ENCODE peak calls at places on chromosome 22, in six cellular contexts. D, A, T, J, O and I are unnamed samples. For H3K36me3, the result is how much of the 10 kb centered on the place peaks cover.

GRCh38 chr22:21587803-21588611 is 20.5 kb downstream of the UBE2L3 start:
- DNase-seq in O (no peak), A (no peak), T (peak), D (no peak), J (no peak), I (no peak)

GRCh38 chr22:39362932-39363331 is 13.1 kb downstream of the SYNGR1 start:
- DNase-seq in D (no peak), O (no peak), A (no peak), J (no peak), T (no peak), I (no peak)

GRCh38 chr22:17119481-17120202 is 1.5 kb downstream of the TMEM121B start:
- DNase-seq in O (peak), A (no peak), T (peak), J (no peak), D (no peak), I (no peak)

GRCh38 chr22:44577391-44578114 is 79.5 kb upstream of the RTL6 start:
- DNase-seq in T (no peak), O (no peak), J (no peak), D (no peak), A (no peak), I (peak)

GRCh38 chr22:35582218-35582860 is 34.8 kb downstream of the MB start:
- DNase-seq in A (no peak), T (no peak), O (no peak), D (no peak), J (no peak), I (no peak)

GRCh38 chr22:28761449-28761755 is 11.1 kb upstream of the CCDC117 start:
- DNase-seq in J (no peak), T (no peak), O (no peak), A (no peak), D (no peak), I (no peak)

GRCh38 chr22:47245786-47246185 is 483.3 kb downstream of the TBC1D22A start:
- DNase-seq in D (no peak), A (no peak), O (no peak), T (no peak), J (no peak), I (no peak)

GRCh38 chr22:40855960-40856512 is 403 bp downstream of the ST13 start:
- DNase-seq in T (peak), O (no peak), D (no peak), A (peak), J (peak), I (no peak)

GRCh38 chr22:38959574-38959973 is 2.2 kb downstream of the APOBEC3A start:
- DNase-seq in O (no peak), T (no peak), J (no peak), A (no peak), D (no peak), I (no peak)

GRCh38 chr22:18024276-18024939 is at the start of gene MICAL3:
- DNase-seq in D (no peak), O (peak), J (peak), A (no peak), T (peak), I (peak)

GRCh38 chr22:37610480-37611148 is 2.0 kb downstream of the GGA1 start:
- DNase-seq in J (no peak), T (no peak), D (no peak), A (no peak), O (no peak), I (peak)

GRCh38 chr22:29574762-29575450 is 6.0 kb downstream of the NIPSNAP1 start:
- DNase-seq in T (no peak), A (no peak), J (no peak), O (no peak), D (no peak), I (no peak)

GRCh38 chr22:29780781-29781676 is 13.9 kb downstream of the UQCR10 start:
- DNase-seq in T (peak), O (no peak), J (peak), A (peak), D (no peak), I (no peak)

GRCh38 chr22:46660604-46661201 is 40.5 kb downstream of the GRAMD4 start:
- DNase-seq in T (no peak), A (no peak), J (peak), O (peak), D (no peak), I (peak)

GRCh38 chr22:24338701-24339451 is 68.2 kb downstream of the SPECC1L start:
- DNase-seq in D (no peak), O (no peak), A (peak), J (peak), T (no peak), I (no peak)

GRCh38 chr22:48829908-48830307 is 997.8 kb downstream of the BRD1 start:
- DNase-seq in O (no peak), J (no peak), A (no peak), T (no peak), D (no peak), I (no peak)

GRCh38 chr22:43207386-43207785 is 20.5 kb upstream of the TTLL12 start:
- DNase-seq in O (no peak), T (no peak), D (no peak), A (no peak), J (no peak), I (no peak)

GRCh38 chr22:49561976-49562375 is 265.7 kb downstream of the BRD1 start:
- DNase-seq in T (no peak), D (no peak), A (no peak), J (no peak), O (no peak), I (no peak)

GRCh38 chr22:47161631-47162030 is 399.2 kb downstream of the TBC1D22A start:
- DNase-seq in J (no peak), T (no peak), A (no peak), D (no peak), O (peak), I (peak)

GRCh38 chr22:36763576-36763975 is 12.3 kb downstream of the IFT27 start:
- DNase-seq in T (no peak), A (no peak), J (peak), O (no peak), D (no peak), I (no peak)

GRCh38 chr22:50201191-50202129 is 649 bp downstream of the SELENOO start:
- DNase-seq in J (no peak), A (no peak), T (no peak), D (no peak), O (no peak), I (no peak)

GRCh38 chr22:49881856-49882255 is 28.2 kb downstream of the ZBED4 start:
- DNase-seq in T (no peak), A (no peak), J (no peak), D (no peak), O (no peak), I (no peak)

GRCh38 chr22:49723478-49724029 is 104.1 kb downstream of the BRD1 start:
- DNase-seq in T (no peak), D (no peak), A (no peak), J (no peak), O (no peak), I (no peak)

GRCh38 chr22:24540470-24540869 is 14.5 kb downstream of the GUCD1 start:
- DNase-seq in O (no peak), A (no peak), T (no peak), D (no peak), J (no peak), I (no peak)

GRCh38 chr22:46763051-46763705 is 728 bp downstream of the TBC1D22A start:
- DNase-seq in O (no peak), A (no peak), T (peak), J (no peak), D (peak), I (peak)

GRCh38 chr22:40534379-40535188 is 101.9 kb downstream of the MRTFA start:
- DNase-seq in O (no peak), D (no peak), J (peak), T (peak), A (peak), I (no peak)

GRCh38 chr22:46871826-46872225 is 109.4 kb downstream of the TBC1D22A start:
- DNase-seq in D (no peak), T (no peak), A (no peak), J (no peak), O (no peak), I (no peak)

GRCh38 chr22:25875461-25875860 is 133.5 kb downstream of the MYO18B start:
- DNase-seq in T (no peak), J (no peak), O (no peak), D (no peak), A (no peak), I (no peak)

GRCh38 chr22:25874327-25874726 is 132.3 kb downstream of the MYO18B start:
- DNase-seq in D (no peak), J (no peak), T (no peak), O (no peak), A (no peak), I (no peak)

GRCh38 chr22:25869771-25870170 is 127.8 kb downstream of the MYO18B start:
- DNase-seq in J (no peak), O (no peak), T (no peak), A (no peak), D (no peak), I (no peak)
- H3K36me3 ChIP-seq in J (under half), O (under half), T (under half), A (under half), D (under half), I (under half)

GRCh38 chr22:41913842-41914534 is 886 bp downstream of the SHISA8 start:
- DNase-seq in J (no peak), O (no peak), D (no peak), T (no peak), A (no peak), I (no peak)
- TF ChIP-seq CTCF in J (no peak), O (no peak), D (no peak), T (no peak), A (no peak), I (no peak)

DNA sequence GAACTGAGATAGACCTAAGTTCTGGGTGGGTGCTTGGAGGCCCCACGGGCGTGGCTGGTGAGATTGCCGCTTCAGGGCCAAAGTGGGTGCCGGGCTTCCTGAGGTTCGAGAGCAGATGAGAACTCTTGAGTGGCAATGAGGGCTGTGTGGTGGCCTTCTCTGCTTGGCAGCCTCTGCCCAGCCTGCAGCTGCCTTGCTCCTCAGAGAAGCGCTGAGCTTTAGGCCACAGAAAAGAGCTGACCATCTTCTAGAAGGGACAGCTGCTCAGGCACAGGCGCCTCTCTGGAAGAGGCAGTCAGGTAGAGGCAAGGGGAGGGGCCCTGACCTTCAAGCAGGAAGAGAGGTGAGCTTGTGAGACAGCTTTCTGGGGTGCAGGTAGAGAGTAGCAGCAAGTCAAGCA is 72.8 kb downstream of the MED15 start:
- DNase-seq in D (no peak), T (no peak), A (no peak), J (no peak), O (no peak), I (no peak)
- H3K36me3 ChIP-seq in D (under half), T (under half), A (half or more), J (under half), O (under half), I (under half)

DNA sequence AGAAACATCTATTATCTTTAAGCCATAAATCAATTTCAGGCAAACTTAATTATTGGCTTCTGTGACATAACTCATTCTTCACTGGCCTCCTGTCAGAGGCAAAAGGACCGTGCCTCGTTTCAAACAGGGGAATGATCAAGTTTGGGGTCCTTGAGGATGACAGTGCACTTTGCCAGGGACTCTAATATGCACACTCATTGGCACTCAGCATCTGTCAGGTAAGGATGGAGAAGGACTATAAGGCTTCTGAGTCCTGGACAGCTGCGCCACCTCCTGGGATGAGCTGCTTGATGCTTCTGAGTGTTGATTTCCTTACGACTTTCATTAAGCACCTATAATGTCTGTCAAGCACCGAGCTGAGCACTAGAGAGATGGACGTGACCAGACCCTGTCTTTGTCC is 20.2 kb downstream of the BPIFC start:
- DNase-seq in O (no peak), J (peak), T (peak), D (no peak), A (no peak), I (no peak)
- TF ChIP-seq CTCF in O (no peak), J (peak), T (peak), D (peak), A (peak), I (no peak)

GRCh38 chr22:19981171-19981960 is 35.3 kb downstream of the ARVCF start:
- DNase-seq in J (no peak), O (no peak), A (no peak), D (no peak), T (no peak), I (no peak)
- H3K36me3 ChIP-seq in J (under half), O (under half), A (under half), D (under half), T (under half), I (under half)

DNA sequence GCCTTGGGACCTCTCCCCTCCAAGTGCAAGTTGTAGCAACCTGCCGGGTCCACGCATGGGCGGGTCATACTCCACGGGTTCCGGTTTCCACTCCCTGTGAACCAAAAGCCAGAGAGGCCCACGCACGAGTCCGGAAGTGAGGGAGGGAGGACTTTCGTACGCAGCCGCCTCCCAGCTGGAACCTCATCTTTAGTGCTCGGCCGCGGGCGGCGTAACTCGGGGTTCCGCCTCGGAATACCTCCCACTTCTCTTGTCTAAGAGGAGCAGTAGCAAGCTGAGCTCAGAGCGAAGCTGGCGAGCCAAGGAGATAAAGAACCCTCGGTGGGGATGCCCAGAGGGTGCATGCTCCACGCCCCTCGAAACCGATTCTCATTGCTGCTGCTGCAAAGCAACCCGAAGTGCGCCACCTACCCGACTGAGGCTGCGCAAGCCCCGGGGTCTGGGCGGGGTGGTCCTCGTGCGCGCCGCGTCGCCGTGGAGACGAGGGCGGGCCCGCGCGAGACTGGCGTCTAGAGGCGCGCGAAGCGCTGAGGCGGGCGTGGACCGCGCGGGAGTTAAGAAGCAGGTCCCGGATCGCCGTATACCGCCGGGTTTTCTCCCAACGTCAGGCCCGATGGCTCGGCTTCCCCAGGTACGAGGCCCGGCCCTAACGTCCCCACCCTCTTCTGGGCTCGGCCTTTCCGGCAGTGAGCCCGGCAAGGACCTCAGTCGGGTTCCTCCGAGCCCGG is at the start of gene SFI1:
- DNase-seq in T (peak), O (peak), J (peak), A (peak), D (peak), I (peak)
- TF ChIP-seq CTCF in T (peak), O (no peak), J (no peak), A (peak), D (peak), I (no peak)